ENCODE peak calls at places on chromosomes 13 and 19, in six cellular contexts. A is effector memory CD8-positive, alpha-beta T cell; M is heart left ventricle; K is neural crest cell; S is AG09319; V is psoas muscle. T is an unnamed sample.

GRCh38 chr13:110444226-110444653 is 117.3 kb downstream of the RAB20 start:
- DNase-seq in V (no peak), K (no peak), S (no peak), M (no peak), A (no peak), T (no peak)

GRCh38 chr19:6678690-6679109 is 8.7 kb upstream of the TNFSF14 start:
- DNase-seq in S (no peak), M (no peak), V (no peak), A (no peak), K (no peak), T (no peak)

GRCh38 chr19:3576696-3577443 is 4.1 kb downstream of the HMG20B start:
- DNase-seq in S (no peak), V (peak; percentile 66), M (peak; percentile 60), A (no peak), K (peak; percentile 40), T (peak; percentile 83)

GRCh38 chr13:51158923-51159322 is 47.8 kb upstream of the C13orf42 start:
- DNase-seq in K (no peak), S (no peak), M (no peak), V (no peak), A (no peak), T (no peak)

GRCh38 chr19:45882652-45883585 is 3.0 kb downstream of the IRF2BP1 start:
- DNase-seq in S (peak; percentile 67), M (peak; percentile 74), A (peak; percentile 87), K (peak; percentile 93), V (peak; percentile 82), T (peak; percentile 82)

GRCh38 chr19:41551212-41551610 is 24.8 kb upstream of the CEACAM21 start:
- DNase-seq in K (no peak), V (no peak), A (no peak), M (no peak), S (no peak), T (no peak)

GRCh38 chr19:3136684-3137055 is 837 bp downstream of the GNA15 start:
- DNase-seq in V (no peak), A (no peak), S (no peak), M (no peak), K (no peak), T (no peak)

GRCh38 chr19:6092329-6093286 is 17.7 kb downstream of the RFX2 start:
- DNase-seq in S (peak; percentile 62), K (peak; percentile 57), M (peak; percentile 79), V (peak; percentile 82), A (no peak), T (peak; percentile 90)

GRCh38 chr13:107124129-107124718 is 556.3 kb upstream of the ARGLU1 start:
- DNase-seq in M (no peak), S (no peak), A (no peak), K (no peak), V (no peak), T (no peak)

GRCh38 chr13:109577191-109577700 is 209.1 kb downstream of the IRS2 start:
- DNase-seq in M (no peak), A (no peak), V (no peak), K (no peak), S (no peak), T (no peak)

GRCh38 chr19:55300821-55301458 is 17.1 kb downstream of the BRSK1 start:
- DNase-seq in M (no peak), K (no peak), A (no peak), V (no peak), S (no peak), T (no peak)

GRCh38 chr13:36712785-36713184 is 39.0 kb downstream of the SERTM1 start:
- DNase-seq in K (no peak), A (no peak), M (no peak), V (no peak), S (peak; percentile 23), T (no peak)

GRCh38 chr13:27182844-27183497 is 11.4 kb upstream of the USP12 start:
- DNase-seq in M (peak; percentile 60), K (no peak), A (no peak), S (no peak), V (peak; percentile 69), T (no peak)

GRCh38 chr13:60933638-60934037 is 482.0 kb downstream of the PCDH20 start:
- DNase-seq in V (no peak), S (no peak), K (no peak), M (no peak), A (no peak), T (no peak)

GRCh38 chr19:8329993-8330392 is 8.7 kb downstream of the RPS28 start:
- DNase-seq in M (no peak), V (no peak), S (no peak), A (no peak), K (no peak), T (no peak)

GRCh38 chr13:28606466-28606865 is 52.5 kb upstream of the POMP start:
- DNase-seq in M (no peak), K (no peak), A (no peak), S (no peak), V (no peak), T (no peak)

GRCh38 chr19:13094771-13095392 is 7.8 kb downstream of the LYL1 start:
- DNase-seq in K (no peak), V (no peak), S (no peak), M (peak; percentile 37), A (no peak), T (peak; percentile 79)

GRCh38 chr13:23898101-23898500 is 799 bp upstream of the C1QTNF9B start:
- DNase-seq in S (no peak), A (no peak), K (no peak), M (no peak), V (no peak), T (no peak)

GRCh38 chr13:42660367-42660965 is 86.5 kb downstream of the TNFSF11 start:
- DNase-seq in V (no peak), A (no peak), M (no peak), S (no peak), K (no peak), T (no peak)

GRCh38 chr19:35006999-35007365 is 6.9 kb downstream of the GRAMD1A start:
- DNase-seq in S (no peak), M (no peak), A (no peak), K (no peak), V (no peak), T (no peak)

GRCh38 chr13:74770361-74770760 is 636.2 kb upstream of the KLF12 start:
- DNase-seq in S (peak; percentile 61), V (no peak), K (no peak), A (no peak), M (no peak), T (no peak)

GRCh38 chr19:10430505-10431253 is 10.3 kb downstream of the PDE4A start:
- DNase-seq in M (peak; percentile 80), S (peak; percentile 28), V (peak; percentile 79), K (no peak), A (no peak), T (peak; percentile 71)

GRCh38 chr13:36841411-36841810 is 22.4 kb downstream of the RFXAP start:
- DNase-seq in S (no peak), A (no peak), K (no peak), M (no peak), V (no peak), T (no peak)

GRCh38 chr19:4506449-4507149 is 11.7 kb downstream of the PLIN4 start:
- DNase-seq in M (no peak), A (no peak), K (no peak), V (no peak), S (no peak), T (no peak)

GRCh38 chr13:24684600-24684998 is 4.4 kb downstream of the ATP12A start:
- DNase-seq in A (peak; percentile 40), M (no peak), S (no peak), V (no peak), K (no peak), T (no peak)

T was measured in left lung.